ENCODE peak calls at places on chromosomes 16 and 17, in seven cellular contexts. S, X, N, C, J, P and U are unnamed samples.

GRCh38 chr16:74745926-74746325 is 28.7 kb downstream of the FA2H start:
- DNase-seq in S (no peak), X (no peak), N (no peak), C (no peak), J (no peak), P (no peak), U (no peak)

GRCh38 chr16:84091460-84091859 is 25.3 kb downstream of the MBTPS1 start:
- DNase-seq in S (no peak), X (no peak), N (no peak), C (no peak), J (no peak), P (no peak), U (no peak)

GRCh38 chr16:68324780-68325357 is 14.1 kb downstream of the PRMT7 start:
- DNase-seq in S (no peak), X (no peak), N (no peak), C (no peak), J (no peak), P (no peak), U (no peak)

GRCh38 chr17:81291662-81292061 is 3.4 kb downstream of the SLC38A10 start:
- DNase-seq in S (peak; percentile 42), X (peak; percentile 80), N (peak; percentile 50), C (peak; percentile 69), J (peak; percentile 69), P (peak; percentile 35), U (peak; percentile 23)

GRCh38 chr17:61568219-61569072 is 22.6 kb downstream of the NACA2 start:
- DNase-seq in S (peak; percentile 92), X (no peak), N (no peak), C (no peak), J (no peak), P (no peak), U (peak; percentile 92)

GRCh38 chr16:11263737-11264136 is 5.4 kb downstream of the TNP2 start:
- DNase-seq in S (no peak), X (no peak), N (no peak), C (peak; percentile 59), J (peak; percentile 40), P (no peak), U (no peak)

GRCh38 chr17:9331512-9332163 is 244.0 kb downstream of the STX8 start:
- DNase-seq in S (no peak), X (no peak), N (no peak), C (no peak), J (no peak), P (no peak), U (no peak)

GRCh38 chr16:29683543-29684090 is 4.6 kb downstream of the QPRT start:
- DNase-seq in S (no peak), X (no peak), N (no peak), C (no peak), J (no peak), P (no peak), U (no peak)

GRCh38 chr16:89364603-89365002 is 125.8 kb downstream of the ANKRD11 start:
- DNase-seq in S (no peak), X (peak; percentile 60), N (no peak), C (no peak), J (no peak), P (no peak), U (no peak)

GRCh38 chr17:81440511-81441244 is 45.4 kb downstream of the BAHCC1 start:
- DNase-seq in S (peak; percentile 46), X (no peak), N (no peak), C (no peak), J (no peak), P (no peak), U (no peak)

GRCh38 chr17:18332909-18333489 is 17.9 kb downstream of the SMCR8 start:
- DNase-seq in S (no peak), X (no peak), N (no peak), C (no peak), J (no peak), P (no peak), U (no peak)

GRCh38 chr17:76735006-76735405 is 2.1 kb downstream of the SRSF2 start:
- DNase-seq in S (peak; percentile 64), X (no peak), N (peak; percentile 62), C (no peak), J (no peak), P (no peak), U (no peak)